ENCODE peak calls at places on chromosome 13, in nine cellular contexts. W is colonic mucosa, Q is esophagus squamous epithelium, H is pancreas, S is breast epithelium, L is stomach, D is RWPE2, T is AG09309, K is fibroblast of mammary gland. P is an unnamed sample.

GRCh38 chr13:48214519-48215121 is 18.4 kb upstream of the ITM2B start:
- DNase-seq in W (no peak), Q (no peak), H (no peak), S (no peak), L (no peak), D (no peak), T (no peak), K (no peak), P (no peak)

GRCh38 chr13:92842145-92842544 is 384.5 kb upstream of the GPC6 start:
- DNase-seq in W (no peak), Q (no peak), H (no peak), S (no peak), L (no peak), D (no peak), T (peak), K (peak), P (no peak)

GRCh38 chr13:84430441-84430840 is 548.2 kb upstream of the SLITRK1 start:
- DNase-seq in W (no peak), Q (no peak), H (no peak), S (no peak), L (no peak), D (no peak), T (no peak), K (no peak), P (peak)

GRCh38 chr13:39107484-39108040 is 69.3 kb downstream of the NHLRC3 start:
- DNase-seq in W (no peak), Q (no peak), H (no peak), S (no peak), L (no peak), D (no peak), T (no peak), K (no peak), P (no peak)

GRCh38 chr13:47707414-47707813 is 293.7 kb downstream of the SUCLA2 start:
- DNase-seq in W (no peak), Q (no peak), H (no peak), S (no peak), L (no peak), D (no peak), T (no peak), K (no peak), P (no peak)

GRCh38 chr13:97141564-97142005 is 80.5 kb upstream of the MBNL2 start:
- DNase-seq in W (peak), Q (peak), H (no peak), S (no peak), L (peak), D (no peak), T (peak), K (peak), P (peak)

GRCh38 chr13:38090913-38091312 is 221.3 kb upstream of the TRPC4 start:
- DNase-seq in W (no peak), Q (no peak), H (no peak), S (no peak), L (no peak), D (no peak), T (no peak), K (no peak), P (no peak)

GRCh38 chr13:28117689-28118377 is 17.5 kb upstream of the FLT3 start:
- DNase-seq in W (peak), Q (no peak), H (no peak), S (no peak), L (peak), D (no peak), T (no peak), K (no peak), P (no peak)

GRCh38 chr13:40271931-40272775 is 394.3 kb downstream of the FOXO1 start:
- DNase-seq in W (peak), Q (no peak), H (no peak), S (peak), L (peak), D (no peak), T (peak), K (peak), P (peak)

GRCh38 chr13:75250526-75251183 is 231.3 kb downstream of the TBC1D4 start:
- DNase-seq in W (no peak), Q (no peak), H (no peak), S (no peak), L (no peak), D (no peak), T (no peak), K (peak), P (no peak)

GRCh38 chr13:102847272-102848234 is 1.7 kb downstream of the ERCC5 start:
- DNase-seq in W (no peak), Q (no peak), H (no peak), S (no peak), L (no peak), D (no peak), T (no peak), K (peak), P (no peak)

GRCh38 chr13:76020421-76020955 is 384.4 kb downstream of the LMO7 start:
- DNase-seq in W (no peak), Q (no peak), H (no peak), S (no peak), L (no peak), D (no peak), T (no peak), K (no peak), P (no peak)

GRCh38 chr13:113901231-113901630 is 37.4 kb upstream of the GAS6 start:
- DNase-seq in W (peak), Q (no peak), H (peak), S (peak), L (no peak), D (no peak), T (no peak), K (peak), P (no peak)

GRCh38 chr13:51793570-51794273 is 10.2 kb downstream of the DHRS12 start:
- DNase-seq in W (no peak), Q (no peak), H (no peak), S (no peak), L (no peak), D (no peak), T (no peak), K (peak), P (no peak)

GRCh38 chr13:37657134-37657533 is 58.6 kb upstream of the POSTN start:
- DNase-seq in W (no peak), Q (no peak), H (no peak), S (no peak), L (no peak), D (no peak), T (no peak), K (peak), P (no peak)

GRCh38 chr13:95275322-95276118 is 25.7 kb downstream of the ABCC4 start:
- DNase-seq in W (no peak), Q (no peak), H (no peak), S (no peak), L (peak), D (no peak), T (no peak), K (peak), P (no peak)

GRCh38 chr13:112923962-112924361 is 45.1 kb upstream of the MCF2L start:
- DNase-seq in W (no peak), Q (no peak), H (no peak), S (no peak), L (no peak), D (no peak), T (no peak), K (no peak), P (no peak)

GRCh38 chr13:102800145-102801041 is 1.5 kb downstream of the BIVM start:
- DNase-seq in W (peak), Q (peak), H (peak), S (peak), L (peak), D (peak), T (peak), K (peak), P (no peak)

GRCh38 chr13:41356788-41357187 is 45.7 kb downstream of the NAA16 start:
- DNase-seq in W (no peak), Q (no peak), H (no peak), S (no peak), L (no peak), D (no peak), T (no peak), K (no peak), P (no peak)

GRCh38 chr13:43614063-43614462 is 172.7 kb downstream of the ENOX1 start:
- DNase-seq in W (no peak), Q (no peak), H (no peak), S (no peak), L (no peak), D (no peak), T (no peak), K (no peak), P (no peak)

GRCh38 chr13:33355470-33355869 is 69.9 kb upstream of the STARD13 start:
- DNase-seq in W (no peak), Q (no peak), H (no peak), S (no peak), L (no peak), D (no peak), T (peak), K (peak), P (no peak)

GRCh38 chr13:18959996-18960395 is 221.6 kb downstream of the TUBA3C start:
- DNase-seq in W (no peak), Q (no peak), H (no peak), S (no peak), L (no peak), D (no peak), T (no peak), K (no peak), P (no peak)

GRCh38 chr13:45674908-45675307 is 27.2 kb upstream of the CBY2 start:
- DNase-seq in W (no peak), Q (no peak), H (no peak), S (no peak), L (no peak), D (peak), T (peak), K (peak), P (no peak)

GRCh38 chr13:27522847-27523246 is 72.5 kb upstream of the MTIF3 start:
- DNase-seq in W (no peak), Q (no peak), H (no peak), S (no peak), L (no peak), D (no peak), T (no peak), K (no peak), P (no peak)

GRCh38 chr13:30616927-30617314 is 799 bp upstream of the USPL1 start:
- DNase-seq in W (peak), Q (no peak), H (no peak), S (peak), L (peak), D (no peak), T (peak), K (peak), P (peak)

GRCh38 chr13:112618501-112618900 is 30.5 kb upstream of the TUBGCP3 start:
- DNase-seq in W (peak), Q (no peak), H (no peak), S (no peak), L (no peak), D (no peak), T (no peak), K (no peak), P (no peak)

GRCh38 chr13:19791953-19792537 is 9.3 kb upstream of the PSPC1 start:
- DNase-seq in W (no peak), Q (no peak), H (no peak), S (no peak), L (no peak), D (no peak), T (no peak), K (no peak), P (no peak)

GRCh38 chr13:40187324-40187795 is 479.1 kb downstream of the FOXO1 start:
- DNase-seq in W (no peak), Q (no peak), H (no peak), S (no peak), L (no peak), D (no peak), T (no peak), K (no peak), P (no peak)

GRCh38 chr13:21344662-21345176 is 114.4 kb downstream of the ZDHHC20 start:
- DNase-seq in W (no peak), Q (no peak), H (no peak), S (no peak), L (no peak), D (no peak), T (no peak), K (no peak), P (no peak)

GRCh38 chr13:19089315-19089714 is 92.3 kb downstream of the TUBA3C start:
- DNase-seq in W (no peak), Q (no peak), H (no peak), S (no peak), L (no peak), D (no peak), T (no peak), K (no peak), P (no peak)

DNA sequence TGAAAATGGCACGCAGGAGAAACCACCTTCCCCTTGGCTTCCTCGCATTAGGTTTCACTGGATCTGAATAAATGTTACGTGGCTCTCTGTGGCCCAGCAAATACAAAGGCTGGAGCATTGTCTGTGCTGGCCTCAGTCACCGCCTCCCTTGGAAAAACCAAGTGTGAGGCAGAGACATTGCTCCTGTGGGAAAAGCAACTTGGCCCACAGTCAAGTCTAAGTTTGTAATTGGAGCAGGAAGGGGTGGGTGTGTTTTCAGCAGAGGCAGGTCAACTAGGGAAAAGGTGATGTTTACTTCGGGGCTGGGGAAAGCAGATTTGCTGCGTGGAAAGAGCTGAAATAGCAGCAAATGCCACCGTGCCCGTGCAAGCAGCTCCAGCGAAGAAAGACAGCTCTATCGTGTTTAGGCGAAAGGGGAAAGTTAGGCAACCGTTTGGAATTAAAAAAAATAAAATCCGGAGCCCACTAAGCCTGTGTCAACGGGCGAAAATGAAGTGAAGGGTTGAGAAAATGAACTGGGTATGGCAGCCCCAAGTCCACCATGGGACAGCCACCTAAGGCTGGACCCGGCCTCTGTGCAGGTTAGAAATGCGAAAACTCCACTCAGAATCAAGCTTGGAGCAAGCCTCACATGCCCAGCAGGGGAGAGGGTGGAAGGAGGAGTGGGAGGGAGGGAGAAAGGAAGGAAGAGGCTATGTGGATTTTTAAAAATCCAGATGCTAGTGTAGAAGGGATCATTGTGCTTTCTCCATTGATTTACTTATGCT is 101.4 kb downstream of the IRS2 start:
- DNase-seq in W (peak), Q (no peak), H (no peak), S (no peak), L (peak), D (no peak), T (no peak), K (peak), P (peak)
- H3K4me3 ChIP-seq in W (peak), Q (no peak), H (no peak), S (peak), L (peak), D (no peak), T (no peak), K (no peak), P (peak)

GRCh38 chr13:106535552-106536243 is at the start of gene EFNB2:
- DNase-seq in W (peak), Q (peak), H (peak), S (peak), L (peak), D (peak), T (peak), K (peak), P (peak)
- TF ChIP-seq CTCF in W (no peak), Q (no peak), H (no peak), S (no peak), L (no peak), D (no peak), T (no peak), K (no peak), P (peak)

GRCh38 chr13:25691654-25692053 is 319.9 kb downstream of the ATP8A2 start:
- DNase-seq in W (no peak), Q (no peak), H (no peak), S (no peak), L (no peak), D (no peak), T (no peak), K (no peak), P (no peak)
- H3K4me3 ChIP-seq in W (no peak), Q (no peak), H (no peak), S (no peak), L (no peak), D (no peak), T (no peak), K (no peak), P (no peak)

DNA sequence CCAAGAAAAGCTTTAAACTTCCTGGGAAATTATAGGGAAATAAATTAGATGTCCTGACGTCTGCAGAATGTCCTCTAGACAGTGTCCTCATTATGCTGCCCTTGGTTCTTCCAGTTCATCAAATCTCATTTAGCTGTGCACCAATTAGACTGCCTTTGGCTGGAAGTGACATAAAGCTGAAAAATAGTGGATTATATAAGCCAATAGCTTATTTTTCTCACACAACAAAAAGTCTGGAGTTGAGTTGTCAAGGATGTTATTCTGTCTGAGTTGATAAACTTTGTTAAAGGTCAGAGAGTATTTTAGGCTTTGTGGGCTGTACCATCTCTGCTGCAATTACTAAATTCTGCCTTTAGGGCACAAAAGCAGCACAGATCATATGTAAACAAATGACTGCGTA is 314.8 kb upstream of the TMTC4 start:
- DNase-seq in W (no peak), Q (no peak), H (no peak), S (no peak), L (no peak), D (no peak), T (no peak), K (no peak), P (no peak)
- TF ChIP-seq CTCF in W (no peak), Q (no peak), H (no peak), S (no peak), L (no peak), D (no peak), T (no peak), K (no peak), P (no peak)

DNA sequence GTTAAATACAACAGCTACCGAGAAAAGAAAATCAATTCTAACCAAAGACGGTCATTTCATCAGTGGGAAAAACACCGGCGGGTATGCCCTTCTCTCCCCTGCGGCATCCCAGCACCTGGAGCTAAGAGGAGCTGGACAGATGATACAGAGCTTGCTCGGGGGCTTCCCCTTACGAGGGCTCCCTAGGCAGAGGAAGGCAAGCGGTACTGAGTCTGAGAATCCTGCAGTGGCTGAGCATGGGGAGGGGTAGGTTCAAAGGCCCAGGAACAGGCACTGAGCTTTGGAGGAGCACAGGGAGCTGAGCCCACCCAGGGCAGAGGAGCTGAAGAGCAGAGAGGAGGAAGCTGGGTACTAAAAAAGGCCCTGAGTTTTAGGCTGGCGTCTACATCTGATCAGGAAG is 12.7 kb downstream of the STK24 start:
- DNase-seq in W (no peak), Q (no peak), H (no peak), S (no peak), L (no peak), D (no peak), T (no peak), K (no peak), P (no peak)
- H3K4me3 ChIP-seq in W (no peak), Q (no peak), H (no peak), S (no peak), L (no peak), D (no peak), T (no peak), K (no peak), P (no peak)

GRCh38 chr13:60311527-60311926 is 85.5 kb upstream of the TDRD3 start:
- DNase-seq in W (no peak), Q (no peak), H (no peak), S (no peak), L (no peak), D (no peak), T (no peak), K (no peak), P (no peak)
- TF ChIP-seq CTCF in W (no peak), Q (no peak), H (no peak), S (no peak), L (no peak), D (no peak), T (no peak), K (no peak), P (no peak)

GRCh38 chr13:74111399-74111798 is 22.8 kb downstream of the KLF12 start:
- DNase-seq in W (no peak), Q (no peak), H (no peak), S (no peak), L (no peak), D (no peak), T (no peak), K (no peak), P (no peak)
- H3K4me3 ChIP-seq in W (no peak), Q (no peak), H (no peak), S (no peak), L (no peak), D (no peak), T (no peak), K (no peak), P (no peak)

DNA sequence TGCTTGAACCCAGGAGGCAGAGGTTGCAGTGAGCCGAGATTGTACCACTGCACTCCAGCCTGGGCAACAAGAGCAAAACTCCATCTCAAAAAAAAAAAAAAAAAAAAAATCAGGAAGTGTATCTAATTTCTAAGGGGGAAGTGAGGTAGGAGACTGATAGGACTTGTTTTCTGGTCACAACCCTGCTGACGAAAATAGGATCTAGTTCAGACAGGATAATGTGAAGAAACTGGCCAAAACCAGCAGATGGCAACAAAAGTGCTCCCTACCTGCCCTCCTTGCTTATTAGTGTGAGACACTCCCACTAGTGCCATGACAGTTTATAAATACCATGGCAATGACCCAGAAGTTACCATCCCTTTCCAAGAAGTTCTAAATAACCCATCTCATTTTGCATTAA is 36.0 kb upstream of the KPNA3 start:
- DNase-seq in W (no peak), Q (no peak), H (no peak), S (no peak), L (no peak), D (no peak), T (no peak), K (no peak), P (no peak)
- TF ChIP-seq CTCF in W (no peak), Q (no peak), H (no peak), S (no peak), L (no peak), D (peak), T (no peak), K (no peak), P (no peak)

GRCh38 chr13:59587971-59588716 is 575.6 kb downstream of the DIAPH3 start:
- DNase-seq in W (no peak), Q (no peak), H (no peak), S (no peak), L (no peak), D (no peak), T (no peak), K (no peak), P (no peak)
- H3K4me3 ChIP-seq in W (no peak), Q (no peak), H (no peak), S (no peak), L (no peak), D (no peak), T (no peak), K (no peak), P (no peak)